ENCODE peak calls at places on chromosomes 5 and 9, in five cellular contexts. X, B, H, F and L are unnamed samples.

GRCh38 chr5:111733571-111733970 is 23.4 kb downstream of the NREP start:
- DNase-seq in X (no peak), B (no peak), H (no peak), F (no peak), L (no peak)

GRCh38 chr9:89444212-89444611 is 53.7 kb downstream of the SEMA4D start:
- DNase-seq in X (no peak), B (no peak), H (no peak), F (no peak), L (no peak)

GRCh38 chr9:16575878-16576245 is 294.6 kb downstream of the BNC2 start:
- DNase-seq in X (no peak), B (no peak), H (no peak), F (no peak), L (no peak)

GRCh38 chr9:137912671-137913070 is 35.1 kb downstream of the CACNA1B start:
- DNase-seq in X (no peak), B (no peak), H (no peak), F (no peak), L (no peak)

GRCh38 chr9:107927276-107927675 is 437.7 kb upstream of the KLF4 start:
- DNase-seq in X (no peak), B (no peak), H (no peak), F (no peak), L (no peak)

GRCh38 chr5:131417240-131417869 is 153.5 kb downstream of the CDC42SE2 start:
- DNase-seq in X (peak), B (peak), H (peak), F (peak), L (peak)

GRCh38 chr5:431711-432050 is 11.3 kb upstream of the EXOC3 start:
- DNase-seq in X (no peak), B (peak), H (no peak), F (no peak), L (no peak)

GRCh38 chr5:134122530-134122929 is 8.0 kb downstream of the TCF7 start:
- DNase-seq in X (no peak), B (no peak), H (no peak), F (no peak), L (no peak)

GRCh38 chr5:177314376-177315342 is 3.0 kb upstream of the MXD3 start:
- DNase-seq in X (peak), B (peak), H (no peak), F (no peak), L (no peak)

GRCh38 chr5:124154714-124155113 is 591.7 kb downstream of the ZNF608 start:
- DNase-seq in X (no peak), B (no peak), H (no peak), F (no peak), L (no peak)

GRCh38 chr9:70639853-70640814 is 225.7 kb upstream of the KLF9 start:
- DNase-seq in X (no peak), B (no peak), H (no peak), F (peak), L (peak)

GRCh38 chr9:88651682-88652633 is 117.0 kb downstream of the NXNL2 start:
- DNase-seq in X (no peak), B (peak), H (peak), F (peak), L (peak)

GRCh38 chr5:123285122-123286011 is 137.8 kb downstream of the CEP120 start:
- DNase-seq in X (no peak), B (peak), H (no peak), F (no peak), L (no peak)

GRCh38 chr5:96579711-96580110 is 82.5 kb upstream of the CAST start:
- DNase-seq in X (no peak), B (no peak), H (no peak), F (no peak), L (no peak)

GRCh38 chr5:175658299-175659145 is 651 bp downstream of the HRH2 start:
- DNase-seq in X (no peak), B (no peak), H (no peak), F (no peak), L (no peak)

GRCh38 chr5:127406326-127407121 is 110.9 kb upstream of the PRRC1 start:
- DNase-seq in X (no peak), B (no peak), H (no peak), F (no peak), L (no peak)

GRCh38 chr5:10138385-10139057 is 111.2 kb downstream of the ATPSCKMT start:
- DNase-seq in X (no peak), B (no peak), H (no peak), F (no peak), L (no peak)

GRCh38 chr5:111742595-111742994 is 14.4 kb downstream of the NREP start:
- DNase-seq in X (no peak), B (no peak), H (no peak), F (peak), L (no peak)

GRCh38 chr5:135436856-135437795 is 10.0 kb downstream of the DCANP1 start:
- DNase-seq in X (no peak), B (peak), H (no peak), F (peak), L (no peak)

GRCh38 chr5:107504424-107504823 is 166.3 kb downstream of the EFNA5 start:
- DNase-seq in X (no peak), B (no peak), H (no peak), F (no peak), L (no peak)

GRCh38 chr9:116726606-116727005 is 39.5 kb downstream of the TRIM32 start:
- DNase-seq in X (no peak), B (no peak), H (no peak), F (no peak), L (no peak)

GRCh38 chr9:129398901-129399300 is 220.8 kb upstream of the IER5L start:
- DNase-seq in X (peak), B (peak), H (no peak), F (no peak), L (peak)

GRCh38 chr9:93035821-93036351 is 22.6 kb upstream of the SUSD3 start:
- DNase-seq in X (no peak), B (no peak), H (no peak), F (no peak), L (no peak)

GRCh38 chr9:93678199-93679019 is 102.0 kb downstream of the PHF2 start:
- DNase-seq in X (peak), B (peak), H (no peak), F (peak), L (peak)

GRCh38 chr5:131677115-131677514 is 42.1 kb upstream of the RAPGEF6 start:
- DNase-seq in X (no peak), B (no peak), H (no peak), F (no peak), L (no peak)

GRCh38 chr5:24177821-24178220 is 467.0 kb downstream of the CDH10 start:
- DNase-seq in X (no peak), B (no peak), H (no peak), F (no peak), L (peak)

GRCh38 chr9:137320555-137321384 is 18.7 kb upstream of the NRARP start:
- DNase-seq in X (peak), B (no peak), H (peak), F (no peak), L (no peak)

GRCh38 chr5:18329346-18329745 is 695.1 kb downstream of the TAF11L14 start:
- DNase-seq in X (no peak), B (no peak), H (no peak), F (no peak), L (no peak)

GRCh38 chr9:100459963-100460362 is 13.0 kb upstream of the TMEFF1 start:
- DNase-seq in X (no peak), B (no peak), H (no peak), F (no peak), L (no peak)

GRCh38 chr5:142811840-142812557 is 41.8 kb downstream of the ARHGAP26 start:
- DNase-seq in X (no peak), B (no peak), H (no peak), F (no peak), L (no peak)

GRCh38 chr5:163350083-163350482 is 87.3 kb upstream of the CCNG1 start:
- DNase-seq in X (no peak), B (no peak), H (no peak), F (no peak), L (no peak)

GRCh38 chr9:35396560-35397215 is 93.2 kb upstream of the RUSC2 start:
- DNase-seq in X (no peak), B (no peak), H (no peak), F (no peak), L (no peak)

GRCh38 chr9:99834474-99834873 is 12.8 kb downstream of the NR4A3 start:
- DNase-seq in X (no peak), B (no peak), H (no peak), F (no peak), L (no peak)

GRCh38 chr5:173213236-173213933 is 21.6 kb downstream of the NKX2-5 start:
- DNase-seq in X (peak), B (peak), H (no peak), F (no peak), L (no peak)

GRCh38 chr5:160039810-160040470 is 31.0 kb downstream of the TTC1 start:
- DNase-seq in X (no peak), B (no peak), H (no peak), F (no peak), L (no peak)

GRCh38 chr9:134732392-134733110 is 90.9 kb downstream of the COL5A1 start:
- DNase-seq in X (no peak), B (no peak), H (no peak), F (no peak), L (no peak)

GRCh38 chr9:134731497-134732391 is 90.1 kb downstream of the COL5A1 start:
- DNase-seq in X (no peak), B (no peak), H (no peak), F (no peak), L (no peak)

GRCh38 chr9:134734270-134734669 is 92.7 kb downstream of the COL5A1 start:
- DNase-seq in X (no peak), B (no peak), H (no peak), F (peak), L (no peak)

GRCh38 chr9:134735441-134736175 is 94.0 kb downstream of the COL5A1 start:
- DNase-seq in X (no peak), B (no peak), H (peak), F (peak), L (no peak)

DNA sequence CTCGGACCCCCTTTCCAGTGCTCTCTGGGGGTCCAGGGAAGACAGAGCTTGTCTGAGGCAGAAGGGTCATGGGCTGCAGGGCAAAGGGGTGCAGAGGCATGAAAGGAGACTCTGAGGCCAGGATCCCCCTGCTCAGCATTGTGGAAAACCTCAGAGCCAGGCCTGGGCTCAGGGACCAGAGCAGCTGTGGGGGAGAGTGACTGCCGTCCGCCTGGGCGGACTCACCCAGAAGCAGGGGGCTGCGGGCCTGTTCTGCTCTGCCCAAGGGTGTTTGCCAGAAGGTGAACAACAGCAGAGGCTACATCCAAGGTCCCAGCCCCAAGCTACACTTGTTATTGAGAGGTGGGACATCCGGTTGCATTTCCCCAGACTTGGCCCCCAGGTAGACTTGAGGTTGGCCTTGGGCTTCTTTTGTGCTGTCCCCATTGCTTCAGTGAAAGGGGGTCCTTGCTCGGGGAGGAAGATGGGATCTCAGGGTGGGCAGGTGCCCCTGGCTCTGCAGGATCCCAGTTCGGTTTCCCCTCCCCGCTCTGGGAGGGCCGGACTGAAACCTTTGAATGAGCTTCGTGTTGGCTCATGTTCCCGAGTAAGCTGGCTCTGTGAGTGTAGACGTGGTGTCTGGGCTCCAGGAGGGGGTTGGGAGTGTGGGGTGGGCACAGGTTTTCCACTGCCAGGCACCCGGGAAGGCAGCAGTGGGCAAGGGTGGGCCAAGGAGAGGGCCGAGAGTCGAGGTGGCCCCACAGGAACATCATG is 92.1 kb downstream of the COL5A1 start:
- DNase-seq in X (no peak), B (no peak), H (no peak), F (no peak), L (no peak)
- H3K27ac ChIP-seq in X (peak), B (no peak), H (no peak), F (peak), L (no peak)

GRCh38 chr9:125587819-125588460 is 119.1 kb downstream of the MAPKAP1 start:
- DNase-seq in X (no peak), B (no peak), H (no peak), F (no peak), L (no peak)

GRCh38 chr9:125591888-125592287 is 115.1 kb downstream of the MAPKAP1 start:
- DNase-seq in X (no peak), B (no peak), H (no peak), F (no peak), L (no peak)

GRCh38 chr9:125591245-125591644 is 115.8 kb downstream of the MAPKAP1 start:
- DNase-seq in X (no peak), B (no peak), H (no peak), F (no peak), L (no peak)

GRCh38 chr9:125586173-125586512 is 120.9 kb downstream of the MAPKAP1 start:
- DNase-seq in X (no peak), B (no peak), H (no peak), F (no peak), L (no peak)

GRCh38 chr9:125589287-125589686 is 117.7 kb downstream of the MAPKAP1 start:
- DNase-seq in X (no peak), B (no peak), H (no peak), F (no peak), L (no peak)
- H3K4me3 ChIP-seq in X (no peak), B (no peak), H (no peak), F (no peak), L (no peak)

GRCh38 chr5:55966284-55966683 is 28.5 kb downstream of the IL6ST start:
- DNase-seq in X (no peak), B (no peak), H (no peak), F (no peak), L (no peak)
- H3K27ac ChIP-seq in X (no peak), B (no peak), H (no peak), F (no peak), L (no peak)

DNA sequence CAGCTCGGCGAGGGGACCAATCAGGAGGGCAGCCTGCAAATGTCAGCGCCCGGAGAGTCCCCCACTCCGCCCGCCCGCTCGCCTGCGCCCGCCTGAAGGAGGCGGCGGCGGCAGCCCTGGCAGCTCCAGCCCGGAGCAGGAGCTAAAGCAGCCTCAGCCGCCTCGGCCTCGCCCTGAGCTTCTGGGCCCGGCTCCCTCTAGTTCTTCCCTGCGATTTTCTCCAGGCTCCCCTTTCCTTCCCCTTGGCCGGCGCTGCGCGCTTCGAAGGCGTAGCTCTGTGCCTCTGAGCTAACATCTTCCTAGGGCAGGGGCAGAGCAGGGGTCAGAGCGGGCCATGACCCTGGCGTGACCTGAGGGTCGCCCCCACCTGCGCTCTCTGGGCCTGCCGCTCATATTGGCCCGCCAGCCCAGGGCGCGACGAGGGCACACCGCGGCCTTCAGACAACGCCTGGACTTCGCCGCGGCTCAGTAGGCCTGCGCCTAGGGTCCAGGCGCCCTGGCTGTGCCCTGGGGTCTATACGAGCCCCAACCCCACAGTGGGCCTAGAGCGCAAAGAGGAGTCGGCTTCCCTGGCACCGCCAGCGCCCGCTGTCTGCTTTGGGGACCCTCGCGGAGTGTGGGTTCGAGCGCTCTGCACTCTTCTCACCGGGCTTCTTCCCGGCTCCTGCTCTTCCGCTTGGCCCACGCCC is 394 bp upstream of the OTP start:
- DNase-seq in X (no peak), B (no peak), H (no peak), F (no peak), L (no peak)
- H3K4me3 ChIP-seq in X (no peak), B (no peak), H (no peak), F (no peak), L (no peak)

DNA sequence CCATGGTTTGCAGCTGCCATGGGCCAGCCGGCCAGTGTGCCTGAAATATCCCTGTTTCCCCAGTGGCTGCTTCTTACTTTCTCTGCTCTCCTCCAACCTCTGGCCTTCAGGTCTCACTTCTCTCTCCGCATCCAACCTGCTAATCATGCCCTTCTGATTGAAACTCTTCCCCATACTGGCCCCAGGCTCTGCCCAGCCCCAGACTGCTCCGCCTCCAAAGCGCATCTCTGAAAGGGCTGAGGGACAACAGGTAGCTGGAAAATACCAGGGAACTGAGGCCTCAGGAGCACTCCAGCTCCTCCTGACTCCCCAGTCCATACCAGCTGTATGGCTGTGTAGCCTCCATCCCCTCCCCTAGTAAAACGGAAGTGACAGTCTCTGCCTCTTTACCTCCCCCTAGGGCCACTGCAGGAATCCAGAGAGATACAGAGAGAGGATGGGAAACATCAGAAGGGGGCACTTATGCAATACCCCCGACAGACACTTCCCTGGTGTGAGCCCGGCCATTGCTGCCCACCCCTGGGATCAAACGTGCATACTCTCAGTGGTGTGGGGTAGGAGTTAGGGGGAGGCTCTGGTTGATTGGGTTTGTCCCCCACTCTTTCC is 34.2 kb downstream of the PAX5 start:
- DNase-seq in X (no peak), B (no peak), H (no peak), F (no peak), L (no peak)
- H3K27ac ChIP-seq in X (no peak), B (no peak), H (no peak), F (no peak), L (no peak)

DNA sequence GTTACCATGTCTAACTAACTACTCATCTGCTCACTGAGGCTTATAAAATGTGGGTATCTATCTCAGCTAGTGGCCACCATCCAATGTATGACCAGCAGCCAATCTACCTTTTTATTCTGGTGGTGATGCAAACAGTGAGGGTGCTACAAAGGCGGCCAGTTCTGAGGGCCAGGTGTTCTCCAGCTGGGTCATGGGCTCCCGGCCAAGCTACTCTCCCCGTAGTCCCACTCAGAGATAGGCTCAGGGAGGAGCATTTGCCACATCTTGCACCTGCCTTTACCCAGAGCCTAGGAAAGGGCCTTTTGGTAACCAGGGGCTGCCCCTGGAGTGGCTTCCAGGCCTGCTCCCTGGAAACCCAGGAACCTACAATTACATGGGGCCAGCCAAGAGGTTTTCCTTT is 59.0 kb downstream of the PFDN1 start:
- DNase-seq in X (no peak), B (no peak), H (no peak), F (peak), L (no peak)
- H3K4me3 ChIP-seq in X (no peak), B (no peak), H (no peak), F (no peak), L (no peak)

DNA sequence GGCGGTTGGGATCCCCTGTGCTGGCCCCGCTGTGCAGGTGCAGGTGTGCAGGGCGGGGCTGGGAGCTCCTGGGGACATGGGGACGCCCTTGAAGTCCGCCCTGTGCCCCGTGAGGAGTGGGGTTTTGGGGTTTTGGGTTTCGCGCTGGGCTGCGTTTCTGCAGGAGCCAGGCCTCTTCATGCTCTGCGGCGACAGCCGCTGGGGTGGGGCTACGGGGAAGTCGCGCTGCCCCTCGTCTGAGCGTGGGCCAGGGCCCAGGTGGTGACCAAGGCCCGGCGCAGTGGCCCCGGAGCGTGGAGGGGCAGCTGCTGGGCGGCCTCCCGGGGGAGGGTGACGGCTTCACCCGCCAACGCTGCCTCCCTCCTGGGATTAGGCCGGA is 47.8 kb upstream of the IRX4 start:
- DNase-seq in X (peak), B (no peak), H (no peak), F (no peak), L (no peak)
- H3K27ac ChIP-seq in X (peak), B (no peak), H (peak), F (peak), L (peak)

DNA sequence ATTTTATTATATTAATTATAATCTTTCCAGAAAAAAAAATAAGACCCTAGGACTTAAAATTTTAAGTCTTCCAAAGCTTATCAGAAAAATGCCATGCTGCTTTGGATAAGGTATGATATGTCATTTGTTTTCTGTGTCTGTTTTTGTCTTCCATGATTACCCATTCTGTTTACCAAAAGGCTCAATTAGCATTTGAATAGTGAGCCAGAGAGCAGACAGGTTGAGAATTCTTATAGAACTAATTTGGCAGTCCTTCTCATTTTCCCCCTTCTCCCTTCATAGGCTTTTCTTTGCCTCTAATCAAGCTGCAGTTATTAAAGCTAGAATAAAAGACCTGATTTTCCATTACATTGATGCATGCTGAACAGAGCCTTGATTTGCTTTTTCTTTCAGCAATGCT is 993.0 kb downstream of the MAT2B start:
- DNase-seq in X (no peak), B (no peak), H (no peak), F (no peak), L (no peak)
- H3K4me3 ChIP-seq in X (no peak), B (no peak), H (no peak), F (no peak), L (no peak)